ENCODE peak calls at places on chromosome 2, in six cellular contexts. U is tibial artery, T is left lung, K is adrenal gland, E is GM23248, I is Karpas-422. Q is an unnamed sample.

GRCh38 chr2:99804969-99805368 is 315.2 kb upstream of the REV1 start:
- DNase-seq in I (no peak), E (no peak), U (no peak), K (no peak), T (no peak), Q (no peak)

GRCh38 chr2:3025984-3026383 is 351.6 kb downstream of the EIPR1 start:
- DNase-seq in T (no peak), E (no peak), K (no peak), U (no peak), I (no peak), Q (no peak)

GRCh38 chr2:3421541-3421940 is 42.0 kb downstream of the TRAPPC12 start:
- DNase-seq in I (no peak), K (no peak), U (no peak), E (no peak), T (no peak), Q (no peak)

GRCh38 chr2:47016172-47016913 is 100.7 kb upstream of the MCFD2 start:
- DNase-seq in E (peak; percentile 92), K (peak; percentile 77), U (no peak), T (no peak), I (no peak), Q (peak; percentile 72)

GRCh38 chr2:119257198-119257597 is 33.6 kb downstream of the STEAP3 start:
- DNase-seq in K (no peak), I (no peak), U (no peak), E (no peak), T (no peak), Q (peak; percentile 35)

GRCh38 chr2:183610724-183611123 is 486.5 kb downstream of the NUP35 start:
- DNase-seq in I (no peak), T (no peak), E (no peak), K (no peak), U (no peak), Q (no peak)

GRCh38 chr2:237967463-237967871 is 653 bp downstream of the UBE2F start:
- DNase-seq in K (peak; percentile 54), U (no peak), E (peak; percentile 58), I (no peak), T (peak; percentile 90), Q (peak; percentile 65)

GRCh38 chr2:20578266-20578894 is 72.5 kb downstream of the HS1BP3 start:
- DNase-seq in T (no peak), U (no peak), I (no peak), E (no peak), K (no peak), Q (peak; percentile 35)

GRCh38 chr2:54407693-54408092 is 48.4 kb upstream of the SPTBN1 start:
- DNase-seq in E (no peak), K (no peak), I (no peak), T (no peak), U (no peak), Q (no peak)

GRCh38 chr2:75573145-75573878 is 12.6 kb upstream of the EVA1A start:
- DNase-seq in T (no peak), K (no peak), U (no peak), I (no peak), E (no peak), Q (no peak)

GRCh38 chr2:202113571-202114142 is 40.6 kb downstream of the KIAA2012 start:
- DNase-seq in U (no peak), I (no peak), T (no peak), K (no peak), E (peak; percentile 96), Q (no peak)

GRCh38 chr2:177334940-177335543 is 57.5 kb upstream of the AGPS start:
- DNase-seq in T (no peak), I (peak; percentile 85), K (no peak), U (no peak), E (peak; percentile 75), Q (no peak)

GRCh38 chr2:52976132-52976949 is 791.3 kb upstream of the CHAC2 start:
- DNase-seq in E (peak; percentile 20), T (no peak), U (no peak), K (no peak), I (peak; percentile 45), Q (no peak)

GRCh38 chr2:176999331-176999730 is 213.3 kb upstream of the HNRNPA3 start:
- DNase-seq in I (no peak), E (peak; percentile 67), K (no peak), U (no peak), T (no peak), Q (no peak)

GRCh38 chr2:15031745-15032240 is 399.3 kb downstream of the LRATD1 start:
- DNase-seq in U (no peak), I (peak; percentile 78), T (no peak), K (no peak), E (no peak), Q (no peak)

DNA sequence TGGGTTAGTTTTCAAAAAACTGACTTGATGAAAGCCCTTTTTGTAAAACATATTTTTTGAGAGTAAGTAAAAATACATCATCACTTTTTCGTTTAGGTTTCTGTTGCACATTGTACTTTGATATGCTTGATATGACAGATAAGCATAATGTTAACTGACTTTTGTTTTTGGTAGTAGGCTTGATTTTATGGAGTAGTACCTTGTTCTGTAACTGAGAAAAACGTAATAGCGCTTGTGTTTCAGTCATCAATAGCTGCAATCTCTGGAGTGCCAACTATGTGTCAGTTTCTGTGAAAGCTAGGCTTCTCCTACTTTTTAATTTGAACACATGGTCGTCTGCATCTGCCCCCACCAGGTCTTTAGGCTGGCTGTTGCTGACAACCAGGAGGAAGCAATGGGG is 1.3 kb downstream of the LCLAT1 start:
- DNase-seq in E (peak; percentile 9), K (no peak), T (no peak), I (no peak), U (no peak), Q (no peak)
- H3K4me3 ChIP-seq in E (peak overlapping the region; percentile 77), K (no peak overlapping the region), T (peak overlapping the region; percentile 97), I (peak overlapping the region; percentile 94), U (peak overlapping the region; percentile 98), Q (peak overlapping the region; percentile 7)

GRCh38 chr2:158060862-158061435 is 40.7 kb upstream of the UPP2 start:
- DNase-seq in I (no peak), E (peak; percentile 4), K (peak; percentile 43), T (no peak), U (no peak), Q (no peak)
- H3K27ac ChIP-seq in I (no peak overlapping the region), E (no peak overlapping the region), K (peak overlapping the region; percentile 64), T (no peak overlapping the region), U (no peak overlapping the region), Q (no peak overlapping the region)

GRCh38 chr2:96903318-96903717 is 33.4 kb upstream of the SEMA4C start:
- DNase-seq in I (no peak), U (no peak), E (no peak), K (no peak), T (no peak), Q (no peak)
- H3K4me1 ChIP-seq in I (no peaks in the 10 kb centered on the region), U (peaks cover 50% of the 10 kb centered on the region), E (no peaks in the 10 kb centered on the region), K (peaks cover 11% of the 10 kb centered on the region), T (peaks cover 5% of the 10 kb centered on the region), Q (no peaks in the 10 kb centered on the region)

GRCh38 chr2:207327513-207327912 is 161.8 kb upstream of the KLF7 start:
- DNase-seq in U (no peak), K (no peak), T (no peak), I (no peak), E (no peak), Q (no peak)
- H3K4me3 ChIP-seq in U (no peak overlapping the region), K (no peak overlapping the region), T (no peak overlapping the region), I (no peak overlapping the region), E (no peak overlapping the region), Q (no peak overlapping the region)

GRCh38 chr2:200404615-200405014 is 98.1 kb downstream of the SPATS2L start:
- DNase-seq in K (no peak), E (no peak), T (no peak), I (no peak), U (no peak), Q (no peak)

GRCh38 chr2:200405599-200406298 is 99.3 kb downstream of the SPATS2L start:
- DNase-seq in K (no peak), I (no peak), T (no peak), E (peak; percentile 93), U (no peak), Q (no peak)

GRCh38 chr2:200406379-200406778 is 99.9 kb downstream of the SPATS2L start:
- DNase-seq in K (no peak), U (no peak), I (no peak), E (peak; percentile 26), T (no peak), Q (no peak)

GRCh38 chr2:200411831-200412230 is 98.0 kb downstream of the KCTD18 start:
- DNase-seq in I (no peak), U (no peak), K (no peak), E (peak; percentile 39), T (no peak), Q (no peak)

GRCh38 chr2:200408428-200409311 is 101.2 kb downstream of the KCTD18 start:
- DNase-seq in T (no peak), E (peak; percentile 93), K (no peak), I (no peak), U (no peak), Q (no peak)
- H3K27ac ChIP-seq in T (peak overlapping the region; percentile 49), E (peak overlapping the region; percentile 90), K (peak overlapping the region; percentile 4), I (no peak overlapping the region), U (no peak overlapping the region), Q (no peak overlapping the region)